ENCODE peak calls at places on chromosomes 6 and 20, in five cellular contexts. Y is mucosa of descending colon, Z is HCT116, V is fibroblast of lung, S is ovary. R is an unnamed sample.
A peak's percentile ranks its signal among the peaks of the same experiment; 100 is the strongest.

GRCh38 chr20:15242773-15243172 is 905.4 kb upstream of the FLRT3 start:
- DNase-seq in Y (no peak), Z (no peak), V (no peak), S (no peak), R (no peak)

GRCh38 chr6:135102191-135102590 is 47.6 kb upstream of the HBS1L start:
- DNase-seq in Y (no peak), Z (no peak), V (no peak), S (no peak), R (no peak)

GRCh38 chr6:17381429-17382147 is 11.8 kb upstream of the CAP2 start:
- DNase-seq in Y (no peak), Z (no peak), V (peak; percentile 85), S (no peak), R (no peak)

GRCh38 chr6:3651698-3652229 is 99.7 kb downstream of the PXDC1 start:
- DNase-seq in Y (no peak), Z (no peak), V (no peak), S (no peak), R (no peak)

GRCh38 chr6:22113046-22113766 is 183.6 kb downstream of the PRL start:
- DNase-seq in Y (no peak), Z (peak; percentile 18), V (peak; percentile 100), S (peak; percentile 46), R (no peak)

GRCh38 chr6:34021001-34021838 is 124.7 kb downstream of the GRM4 start:
- DNase-seq in Y (no peak), Z (no peak), V (no peak), S (no peak), R (no peak)

GRCh38 chr6:155419161-155419560 is 36.5 kb downstream of the NOX3 start:
- DNase-seq in Y (no peak), Z (no peak), V (peak; percentile 47), S (no peak), R (no peak)

GRCh38 chr6:128463942-128464341 is 56.5 kb downstream of the PTPRK start:
- DNase-seq in Y (no peak), Z (no peak), V (peak; percentile 66), S (no peak), R (no peak)

GRCh38 chr6:111590209-111590955 is 15.3 kb downstream of the TRAF3IP2 start:
- DNase-seq in Y (no peak), Z (no peak), V (no peak), S (no peak), R (no peak)

GRCh38 chr6:90294989-90295853 is 1.4 kb downstream of the BACH2 start:
- DNase-seq in Y (peak; percentile 74), Z (no peak), V (peak; percentile 58), S (peak; percentile 67), R (peak; percentile 31)

GRCh38 chr6:117498159-117498558 is 15.7 kb downstream of the DCBLD1 start:
- DNase-seq in Y (no peak), Z (no peak), V (peak; percentile 89), S (no peak), R (no peak)

GRCh38 chr6:167093922-167094432 is 28.9 kb upstream of the CCR6 start:
- DNase-seq in Y (peak; percentile 86), Z (no peak), V (no peak), S (no peak), R (no peak)

GRCh38 chr6:134034478-134034877 is 17.9 kb downstream of the SLC2A12 start:
- DNase-seq in Y (no peak), Z (no peak), V (no peak), S (no peak), R (no peak)

GRCh38 chr6:140153703-140154102 is 779.3 kb upstream of the CITED2 start:
- DNase-seq in Y (no peak), Z (no peak), V (peak; percentile 57), S (no peak), R (no peak)

GRCh38 chr6:33926451-33926850 is 122.6 kb upstream of the MLN start:
- DNase-seq in Y (no peak), Z (peak; percentile 52), V (peak; percentile 13), S (no peak), R (no peak)

GRCh38 chr6:31004285-31004684 is 6.0 kb upstream of the MUC22 start:
- DNase-seq in Y (no peak), Z (no peak), V (peak; percentile 17), S (no peak), R (no peak)

GRCh38 chr6:110688661-110689268 is 126.5 kb downstream of the CDK19 start:
- DNase-seq in Y (no peak), Z (no peak), V (no peak), S (no peak), R (peak; percentile 27)

GRCh38 chr20:32034581-32035397 is 17.3 kb upstream of the HCK start:
- DNase-seq in Y (no peak), Z (no peak), V (no peak), S (no peak), R (no peak)

GRCh38 chr6:157552171-157552747 is 171.3 kb downstream of the ZDHHC14 start:
- DNase-seq in Y (no peak), Z (no peak), V (no peak), S (no peak), R (no peak)

GRCh38 chr6:37994238-37994637 is 174.7 kb downstream of the ZFAND3 start:
- DNase-seq in Y (no peak), Z (no peak), V (peak; percentile 70), S (no peak), R (no peak)

GRCh38 chr20:21182832-21183563 is 57.1 kb downstream of the KIZ start:
- DNase-seq in Y (no peak), Z (no peak), V (peak; percentile 87), S (no peak), R (no peak)

GRCh38 chr6:6657820-6658217 is 69.3 kb downstream of the LY86 start:
- DNase-seq in Y (no peak), Z (no peak), V (no peak), S (no peak), R (no peak)

GRCh38 chr20:44750081-44750805 is 4.6 kb downstream of the KCNK15 start:
- DNase-seq in Y (no peak), Z (no peak), V (no peak), S (no peak), R (no peak)
- TF ChIP-seq CTCF in Y (no peak), Z (no peak), V (no peak), S (no peak), R (no peak)

DNA sequence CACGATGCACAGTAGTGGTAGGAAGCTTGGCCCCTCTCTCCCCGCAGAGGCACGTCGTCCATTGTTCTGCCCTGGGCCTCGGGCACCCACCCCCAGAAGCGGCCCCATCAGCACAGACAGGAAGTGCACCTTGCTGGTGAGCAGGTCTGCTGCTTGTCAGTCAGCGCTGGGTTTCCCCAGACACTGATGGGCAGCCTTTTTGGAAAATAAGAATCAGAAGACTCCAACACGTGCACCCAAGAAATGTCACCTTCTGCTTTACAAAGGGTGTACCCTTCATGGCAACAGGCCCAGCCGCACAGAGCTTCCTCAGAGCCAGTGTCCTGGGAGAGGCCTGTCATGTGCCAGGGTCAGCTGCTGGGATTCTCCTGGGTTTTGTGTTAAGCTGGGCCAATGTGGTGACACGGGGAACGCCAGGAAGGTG is 34.7 kb upstream of the IRF4 start:
- DNase-seq in Y (peak; percentile 61), Z (no peak), V (no peak), S (no peak), R (no peak)
- H3K9me3 ChIP-seq in Y (peaks cover 26% of the 10 kb centered on the region), Z (no peaks in the 10 kb centered on the region), V (no peaks in the 10 kb centered on the region), S (no peaks in the 10 kb centered on the region), R (no peaks in the 10 kb centered on the region)

GRCh38 chr20:50423758-50424157 is 86.4 kb upstream of the PTPN1 start:
- DNase-seq in Y (no peak), Z (no peak), V (no peak), S (no peak), R (no peak)
- TF ChIP-seq CTCF in Y (no peak), Z (no peak), V (no peak), S (no peak), R (no peak)

DNA sequence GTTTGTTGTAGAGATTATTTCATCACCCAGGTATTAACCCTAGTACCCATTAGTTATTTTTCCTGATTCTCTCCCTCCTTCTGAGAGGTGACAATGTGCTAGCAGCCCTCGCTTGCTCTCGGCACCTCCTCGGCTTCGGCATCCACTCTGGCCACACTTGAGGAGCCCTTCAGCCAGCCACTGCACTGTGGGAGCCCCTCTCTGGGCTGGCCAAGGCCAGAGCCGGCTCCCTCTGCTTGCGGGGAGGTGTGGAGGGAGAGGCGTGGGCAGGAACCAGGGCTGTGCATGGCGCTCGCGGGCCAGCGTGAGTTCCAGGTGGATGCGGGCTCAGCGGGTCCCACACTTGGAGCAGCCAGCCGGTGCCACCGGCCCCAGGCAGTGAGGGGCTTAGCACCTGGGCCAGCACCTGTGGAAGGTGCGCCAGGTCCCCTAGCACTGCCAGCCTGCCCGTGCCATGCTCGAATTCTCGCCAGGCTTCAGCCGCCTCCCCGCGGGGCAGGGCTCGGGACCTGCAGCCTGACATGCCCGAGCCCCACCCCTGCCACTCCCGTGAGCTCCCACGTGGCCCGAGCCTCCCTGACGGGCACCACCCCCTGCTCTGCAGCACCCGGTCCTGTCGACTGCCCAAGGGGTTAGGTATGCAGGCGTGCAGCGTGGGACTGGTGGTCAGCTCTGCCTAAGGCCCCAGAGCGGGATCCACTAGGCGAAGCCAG is 221.9 kb downstream of the WDR27 start:
- DNase-seq in Y (no peak), Z (no peak), V (no peak), S (no peak), R (no peak)
- H3K9me3 ChIP-seq in Y (peaks cover 29% of the 10 kb centered on the region), Z (peaks cover 3% of the 10 kb centered on the region), V (no peaks in the 10 kb centered on the region), S (no peaks in the 10 kb centered on the region), R (peaks cover 50% of the 10 kb centered on the region)

GRCh38 chr6:99356641-99357040 is 7.2 kb upstream of the FAXC start:
- DNase-seq in Y (no peak), Z (no peak), V (no peak), S (no peak), R (no peak)

GRCh38 chr6:99354983-99355382 is 5.5 kb upstream of the FAXC start:
- DNase-seq in Y (no peak), Z (no peak), V (no peak), S (no peak), R (no peak)

GRCh38 chr6:99364026-99364425 is 14.6 kb upstream of the FAXC start:
- DNase-seq in Y (no peak), Z (no peak), V (no peak), S (no peak), R (no peak)

GRCh38 chr6:99362644-99363268 is 13.3 kb upstream of the FAXC start:
- DNase-seq in Y (no peak), Z (no peak), V (no peak), S (no peak), R (no peak)

DNA sequence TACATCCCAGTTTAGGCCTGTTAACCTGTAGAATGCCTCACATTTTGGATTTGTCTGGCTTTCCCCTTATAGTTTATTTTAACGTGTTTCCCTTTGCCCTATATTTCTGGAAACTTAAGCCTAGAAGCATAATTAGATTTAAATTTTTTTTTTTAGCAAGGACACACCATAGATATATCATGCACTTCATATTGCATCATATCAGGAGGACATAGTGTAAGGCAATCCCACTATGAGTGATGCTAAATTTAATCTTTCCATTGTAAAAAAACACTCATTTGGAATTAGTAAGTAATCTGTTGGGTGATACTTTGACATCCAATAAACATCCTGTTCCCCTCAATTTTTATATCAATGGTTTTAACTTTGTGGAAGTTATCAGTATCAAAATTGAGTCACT is 10.3 kb upstream of the FAXC start:
- DNase-seq in Y (no peak), Z (no peak), V (no peak), S (no peak), R (no peak)
- TF ChIP-seq CTCF in Y (no peak), Z (no peak), V (no peak), S (no peak), R (no peak)

R was measured in stomach.